ENCODE peak calls at places on chromosomes 1 and 21, in nine cellular contexts. W, C, K, I, P, Q, R, V and M are unnamed samples.
A peak's percentile ranks its signal among the peaks of the same experiment; 100 is the strongest.

GRCh38 chr1:211371406-211372105 is 44.9 kb downstream of the TRAF5 start:
- DNase-seq in W (no peak), Q (no peak), R (no peak), C (peak; percentile 81), V (peak; percentile 65), K (no peak), P (no peak), I (peak; percentile 8), M (no peak)

GRCh38 chr1:85343612-85344255 is 67.3 kb upstream of the BCL10 start:
- DNase-seq in R (no peak), V (peak; percentile 82), W (no peak), I (peak; percentile 81), P (no peak), K (no peak), C (no peak), Q (no peak), M (no peak)

GRCh38 chr1:223177681-223178080 is 34.6 kb upstream of the TLR5 start:
- DNase-seq in C (no peak), Q (no peak), K (no peak), W (peak; percentile 16), I (no peak), P (no peak), V (no peak), R (no peak), M (no peak)

GRCh38 chr1:183093821-183094287 is 70.6 kb downstream of the LAMC1 start:
- DNase-seq in R (no peak), V (peak; percentile 82), C (no peak), W (no peak), I (peak; percentile 39), K (no peak), Q (no peak), P (no peak), M (no peak)

GRCh38 chr1:228462560-228462959 is 24.6 kb upstream of the RNF187 start:
- DNase-seq in Q (no peak), I (no peak), K (no peak), V (no peak), C (no peak), W (no peak), P (no peak), R (no peak), M (no peak)

GRCh38 chr1:60571811-60572210 is 498.2 kb upstream of the C1orf87 start:
- DNase-seq in P (no peak), V (no peak), I (peak; percentile 54), W (no peak), K (no peak), Q (no peak), R (no peak), C (no peak), M (no peak)

GRCh38 chr1:8560611-8561544 is 243.0 kb downstream of the SLC45A1 start:
- DNase-seq in K (peak; percentile 24), W (no peak), R (no peak), C (peak; percentile 51), I (peak; percentile 67), P (no peak), V (peak; percentile 60), Q (peak; percentile 38), M (no peak)

GRCh38 chr1:213457097-213457680 is 406.1 kb downstream of the RPS6KC1 start:
- DNase-seq in R (peak; percentile 34), K (no peak), C (no peak), W (no peak), P (no peak), V (no peak), Q (no peak), I (no peak), M (no peak)

GRCh38 chr1:22598736-22599135 is 35.4 kb downstream of the EPHA8 start:
- DNase-seq in Q (no peak), R (no peak), P (no peak), V (no peak), I (no peak), K (no peak), C (no peak), W (no peak), M (no peak)

GRCh38 chr21:36790616-36791015 is 91.7 kb downstream of the SIM2 start:
- DNase-seq in W (no peak), K (peak; percentile 69), C (no peak), P (no peak), Q (no peak), I (no peak), R (no peak), V (peak; percentile 7), M (no peak)

GRCh38 chr1:180948357-180948756 is 35.7 kb downstream of the KIAA1614 start:
- DNase-seq in R (no peak), K (no peak), Q (peak; percentile 76), P (no peak), C (no peak), I (peak; percentile 44), W (peak; percentile 26), V (peak; percentile 51), M (no peak)

GRCh38 chr1:224057461-224058199 is 56.3 kb upstream of the FBXO28 start:
- DNase-seq in V (no peak), R (no peak), W (no peak), K (no peak), I (no peak), C (no peak), P (no peak), Q (no peak), M (no peak)

GRCh38 chr1:204600203-204600602 is 84.0 kb downstream of the MDM4 start:
- DNase-seq in V (no peak), W (no peak), K (no peak), I (no peak), Q (no peak), R (no peak), P (no peak), C (no peak), M (no peak)

GRCh38 chr1:211825990-211826389 is 4.6 kb downstream of the LPGAT1 start:
- DNase-seq in W (no peak), Q (no peak), R (no peak), P (no peak), V (peak; percentile 77), C (no peak), K (no peak), I (peak; percentile 55), M (no peak)

GRCh38 chr1:178278135-178278534 is 184.2 kb downstream of the RASAL2 start:
- DNase-seq in I (no peak), P (no peak), R (no peak), W (no peak), C (no peak), V (no peak), K (no peak), Q (no peak), M (no peak)

GRCh38 chr1:47986741-47987140 is 10.4 kb downstream of the TRABD2B start:
- DNase-seq in R (peak; percentile 61), K (no peak), I (peak; percentile 83), Q (peak; percentile 23), W (no peak), C (no peak), P (no peak), V (no peak), M (no peak)

GRCh38 chr1:233482388-233482787 is 131.5 kb upstream of the KCNK1 start:
- DNase-seq in V (no peak), I (no peak), K (no peak), W (no peak), Q (no peak), C (no peak), R (no peak), P (no peak), M (no peak)

GRCh38 chr1:36176151-36176949 is 20.4 kb downstream of the MAP7D1 start:
- DNase-seq in W (no peak), Q (no peak), K (no peak), I (no peak), P (no peak), R (peak; percentile 41), V (no peak), C (no peak), M (no peak)

GRCh38 chr1:159923203-159924024 is 1.9 kb downstream of the TAGLN2 start:
- DNase-seq in V (peak; percentile 83), K (peak; percentile 71), C (peak; percentile 37), I (peak; percentile 92), Q (peak; percentile 89), P (no peak), W (peak; percentile 92), R (peak; percentile 89), M (peak; percentile 73)

DNA sequence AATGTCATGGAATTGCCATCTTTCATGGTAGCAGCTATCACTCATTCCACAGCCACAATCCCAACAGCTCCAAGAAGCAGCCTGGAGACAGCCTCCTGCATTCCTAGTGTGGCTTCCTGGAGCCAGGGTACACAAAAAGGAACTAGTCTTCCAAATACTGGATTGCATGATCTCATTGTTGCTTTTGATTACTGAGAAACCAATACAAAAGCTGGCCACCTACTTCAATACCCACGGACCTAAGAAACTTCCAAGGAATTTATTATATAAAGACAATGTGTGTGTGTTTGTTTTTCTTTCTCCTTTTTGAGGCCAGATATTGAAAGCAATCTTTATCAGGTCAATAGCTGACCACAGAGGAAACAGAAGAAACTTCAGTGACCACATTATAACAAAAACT is 25.6 kb downstream of the CEP170 start:
- DNase-seq in K (no peak), I (no peak), P (no peak), R (no peak), V (no peak), Q (no peak), C (no peak), W (no peak), M (no peak)
- H3K9me3 ChIP-seq in K (no peaks in the 10 kb centered on the region), I (no peaks in the 10 kb centered on the region), P (peaks cover 47% of the 10 kb centered on the region), R (peaks cover 35% of the 10 kb centered on the region), V (peaks cover 17% of the 10 kb centered on the region), Q (peaks cover 20% of the 10 kb centered on the region), C (no peaks in the 10 kb centered on the region), W (peaks cover 25% of the 10 kb centered on the region), M (peaks cover 6% of the 10 kb centered on the region)

GRCh38 chr1:69967245-69967766 is 238.1 kb downstream of the LRRC40 start:
- DNase-seq in W (no peak), P (no peak), K (no peak), V (no peak), R (no peak), C (no peak), I (no peak), Q (no peak), M (no peak)
- H3K9me3 ChIP-seq in W (no peaks in the 10 kb centered on the region), P (no peaks in the 10 kb centered on the region), K (no peaks in the 10 kb centered on the region), V (no peaks in the 10 kb centered on the region), R (peaks cover 35% of the 10 kb centered on the region), C (no peaks in the 10 kb centered on the region), I (no peaks in the 10 kb centered on the region), Q (no peaks in the 10 kb centered on the region), M (no peaks in the 10 kb centered on the region)

DNA sequence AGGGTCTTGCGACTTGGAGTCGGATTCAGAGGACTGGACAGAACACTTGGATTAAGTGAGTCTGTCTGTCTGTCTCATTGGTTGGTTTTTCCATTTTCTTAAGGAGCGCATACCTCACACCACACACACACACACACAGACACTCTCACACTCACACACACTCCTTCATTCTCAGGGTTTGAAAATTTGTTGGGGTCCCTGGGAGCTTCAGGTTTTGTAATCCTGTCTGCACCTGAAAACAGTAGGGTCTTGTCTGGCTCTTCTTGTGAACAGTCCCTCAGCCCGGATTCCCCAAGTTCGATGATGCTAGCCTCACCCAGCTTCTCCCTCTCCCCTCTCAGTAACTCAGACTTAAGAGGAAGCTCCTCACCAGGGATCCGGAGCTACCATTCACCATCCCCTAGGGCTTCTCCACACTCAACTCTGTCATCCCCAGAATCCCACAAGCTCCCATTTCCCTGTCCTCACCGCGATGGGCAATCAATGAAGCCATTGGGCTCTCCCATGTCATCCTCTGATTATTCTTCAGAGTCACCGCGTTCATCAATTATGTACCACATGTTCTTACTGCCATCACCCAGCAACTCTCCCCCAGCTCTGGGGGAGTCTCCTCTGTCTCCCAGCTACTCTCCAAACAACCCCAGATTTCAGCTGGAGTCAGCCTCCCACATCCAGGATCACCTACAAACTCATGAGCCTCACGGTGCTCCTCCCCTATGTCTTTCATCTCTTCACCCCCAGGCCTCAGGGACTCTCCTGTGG is 1530.9 kb upstream of the TPTE start:
- DNase-seq in P (peak; percentile 64), V (no peak), I (no peak), R (no peak), C (no peak), W (no peak), Q (no peak), K (no peak), M (no peak)
- H3K9me3 ChIP-seq in P (no peaks in the 10 kb centered on the region), V (peaks cover 47% of the 10 kb centered on the region), I (peaks cover 14% of the 10 kb centered on the region), R (peaks cover 14% of the 10 kb centered on the region), C (no peaks in the 10 kb centered on the region), W (peaks cover 14% of the 10 kb centered on the region), Q (no peaks in the 10 kb centered on the region), K (no peaks in the 10 kb centered on the region), M (peaks cover 4% of the 10 kb centered on the region)

GRCh38 chr1:236166041-236166440 is 23.7 kb downstream of the GPR137B start:
- DNase-seq in V (no peak), C (no peak), K (no peak), Q (no peak), R (no peak), P (no peak), I (no peak), W (no peak), M (no peak)
- H3K9me3 ChIP-seq in V (peaks cover 4% of the 10 kb centered on the region), C (no peaks in the 10 kb centered on the region), K (no peaks in the 10 kb centered on the region), Q (peaks cover 5% of the 10 kb centered on the region), R (peaks cover 19% of the 10 kb centered on the region), P (peaks cover 4% of the 10 kb centered on the region), I (no peaks in the 10 kb centered on the region), W (peaks cover 8% of the 10 kb centered on the region), M (no peaks in the 10 kb centered on the region)